ENCODE peak calls at places on chromosomes 2 and 18, in eight cellular contexts. S, V, I, K, D, Q, O and E are unnamed samples.

GRCh38 chr2:171410624-171411023 is 23.2 kb downstream of the METTL8 start:
- DNase-seq in S (peak; percentile 33), K (no peak), I (no peak), O (no peak), Q (no peak), V (no peak), D (no peak), E (no peak)

GRCh38 chr2:230877737-230878598 is 13.2 kb downstream of the ITM2C start:
- DNase-seq in O (peak; percentile 53), S (no peak), I (peak; percentile 75), V (no peak), K (no peak), Q (no peak), D (no peak), E (no peak)

GRCh38 chr2:66839551-66840320 is 404.8 kb downstream of the MEIS1 start:
- DNase-seq in I (no peak), Q (no peak), O (no peak), V (no peak), D (peak; percentile 98), K (no peak), S (peak; percentile 99), E (no peak)

GRCh38 chr2:62724886-62725711 is 19.6 kb downstream of the EHBP1 start:
- DNase-seq in V (peak; percentile 36), K (peak; percentile 22), Q (peak; percentile 28), O (peak; percentile 9), I (no peak), S (no peak), D (no peak), E (peak; percentile 29)

GRCh38 chr2:70684846-70685622 is 83.0 kb downstream of the ADD2 start:
- DNase-seq in V (no peak), Q (no peak), S (no peak), I (no peak), K (no peak), D (no peak), O (no peak), E (no peak)

GRCh38 chr2:77590298-77590917 is 68.2 kb upstream of the LRRTM4 start:
- DNase-seq in K (no peak), V (no peak), I (no peak), D (no peak), S (no peak), O (no peak), Q (no peak), E (no peak)

GRCh38 chr18:9436176-9436575 is 39.1 kb upstream of the RALBP1 start:
- DNase-seq in I (no peak), V (no peak), O (no peak), K (no peak), S (no peak), D (no peak), Q (no peak), E (no peak)

GRCh38 chr2:207075456-207075855 is 90.3 kb downstream of the KLF7 start:
- DNase-seq in I (no peak), S (no peak), Q (no peak), V (no peak), O (no peak), D (no peak), K (no peak), E (no peak)

GRCh38 chr2:72973566-72974435 is 56.5 kb downstream of the EMX1 start:
- DNase-seq in Q (no peak), V (peak; percentile 77), O (peak; percentile 6), D (peak; percentile 24), K (peak; percentile 66), S (peak; percentile 22), I (peak; percentile 9), E (peak; percentile 64)

GRCh38 chr2:8285898-8286297 is 396.0 kb upstream of the ID2 start:
- DNase-seq in K (no peak), V (no peak), I (no peak), O (no peak), S (no peak), Q (no peak), D (no peak), E (no peak)

GRCh38 chr2:112181571-112182290 is 43.5 kb downstream of the FBLN7 start:
- DNase-seq in V (no peak), O (no peak), S (no peak), D (no peak), K (peak; percentile 23), Q (no peak), I (no peak), E (no peak)

GRCh38 chr2:61356958-61357350 is 113.9 kb downstream of the USP34 start:
- DNase-seq in V (no peak), I (no peak), K (no peak), Q (no peak), O (no peak), S (peak; percentile 8), D (no peak), E (no peak)

GRCh38 chr2:204743368-204743960 is 198.2 kb downstream of the PARD3B start:
- DNase-seq in S (no peak), O (no peak), D (no peak), I (peak; percentile 20), Q (no peak), V (no peak), K (no peak), E (no peak)

GRCh38 chr2:18154259-18154658 is 275.8 kb downstream of the KCNS3 start:
- DNase-seq in K (no peak), V (no peak), O (no peak), S (peak; percentile 22), Q (no peak), I (no peak), D (no peak), E (no peak)

GRCh38 chr18:77495982-77496690 is 246.5 kb downstream of the GALR1 start:
- DNase-seq in S (no peak), I (no peak), K (no peak), O (no peak), Q (no peak), D (no peak), V (no peak), E (no peak)

GRCh38 chr18:79917351-79918088 is 33.9 kb downstream of the SLC66A2 start:
- DNase-seq in S (no peak), V (no peak), I (no peak), D (no peak), Q (no peak), K (no peak), O (no peak), E (peak; percentile 11)

GRCh38 chr18:29123706-29124530 is 947.0 kb upstream of the CDH2 start:
- DNase-seq in Q (no peak), S (no peak), I (no peak), O (no peak), K (no peak), V (no peak), D (no peak), E (no peak)

GRCh38 chr18:36561046-36561445 is 263.5 kb downstream of the FHOD3 start:
- DNase-seq in I (no peak), V (no peak), S (no peak), Q (no peak), K (no peak), D (no peak), O (no peak), E (no peak)

GRCh38 chr2:25250331-25251031 is 82.1 kb upstream of the POMC start:
- DNase-seq in S (peak; percentile 58), I (no peak), V (no peak), D (peak; percentile 69), O (no peak), Q (no peak), K (no peak), E (no peak)

GRCh38 chr2:224838335-224838734 is 122.2 kb upstream of the CCDC195 start:
- DNase-seq in O (no peak), D (no peak), K (no peak), I (no peak), Q (no peak), V (no peak), S (no peak), E (no peak)

GRCh38 chr2:73970850-73971471 is 13.7 kb upstream of the TET3 start:
- DNase-seq in K (no peak), O (no peak), D (no peak), V (no peak), S (no peak), Q (peak; percentile 78), I (peak; percentile 84), E (peak; percentile 83)

GRCh38 chr2:152861349-152861942 is 143.0 kb downstream of the ARL6IP6 start:
- DNase-seq in V (peak; percentile 75), Q (no peak), I (peak; percentile 2), S (no peak), D (no peak), O (no peak), K (no peak), E (peak; percentile 64)

GRCh38 chr2:45988879-45989278 is 308.3 kb upstream of the EPAS1 start:
- DNase-seq in V (no peak), D (no peak), S (no peak), O (no peak), K (no peak), I (no peak), Q (no peak), E (no peak)

GRCh38 chr2:26976242-26976641 is 5.8 kb downstream of the MAPRE3 start:
- DNase-seq in O (no peak), Q (no peak), D (no peak), I (no peak), V (no peak), K (no peak), S (peak; percentile 38), E (no peak)

GRCh38 chr2:8212239-8212638 is 469.6 kb upstream of the ID2 start:
- DNase-seq in S (no peak), I (no peak), V (no peak), D (no peak), K (no peak), O (no peak), Q (no peak), E (no peak)

GRCh38 chr18:37492952-37493351 is 72.6 kb downstream of the CELF4 start:
- DNase-seq in K (no peak), V (no peak), I (no peak), S (no peak), Q (no peak), D (no peak), O (no peak), E (no peak)

GRCh38 chr2:234495801-234496441 is 960 bp downstream of the ARL4C start:
- DNase-seq in O (no peak), D (no peak), V (peak; percentile 29), K (peak; percentile 31), Q (peak; percentile 38), I (no peak), S (no peak), E (no peak)

GRCh38 chr2:220001693-220002260 is 374.3 kb downstream of the SLC4A3 start:
- DNase-seq in V (no peak), I (no peak), O (no peak), D (no peak), Q (no peak), K (no peak), S (peak; percentile 21), E (no peak)

GRCh38 chr2:96960271-96960955 is 26.0 kb downstream of the FAM178B start:
- DNase-seq in Q (peak; percentile 93), O (peak; percentile 84), I (peak; percentile 37), V (peak; percentile 82), D (peak; percentile 61), K (peak; percentile 97), S (peak; percentile 57), E (peak; percentile 93)

GRCh38 chr2:100984892-100985307 is 17.2 kb upstream of the RPL31 start:
- DNase-seq in Q (peak; percentile 86), S (peak; percentile 51), D (peak; percentile 44), V (peak; percentile 78), O (peak; percentile 63), I (peak; percentile 55), K (peak; percentile 77), E (peak; percentile 89)

GRCh38 chr2:214126135-214126534 is 284.7 kb upstream of the VWC2L start:
- DNase-seq in I (no peak), K (no peak), O (no peak), Q (no peak), V (no peak), D (no peak), S (peak; percentile 35), E (no peak)

GRCh38 chr2:805664-806063 is 128.5 kb upstream of the TMEM18 start:
- DNase-seq in I (no peak), D (no peak), V (no peak), Q (no peak), O (no peak), S (no peak), K (no peak), E (no peak)

GRCh38 chr18:2641638-2642037 is 13.9 kb upstream of the SMCHD1 start:
- DNase-seq in S (no peak), O (no peak), D (no peak), Q (no peak), V (no peak), I (no peak), K (no peak), E (no peak)

GRCh38 chr2:238327751-238328150 is 7.4 kb downstream of the TRAF3IP1 start:
- DNase-seq in O (no peak), I (no peak), D (no peak), S (no peak), Q (no peak), K (no peak), V (no peak), E (no peak)